ENCODE peak calls at places on chromosomes 13 and 19, in four cellular contexts. One of them, this sample, is unnamed.

GRCh38 chr13:101019126-101019525 is 344.5 kb upstream of the TMTC4 start:
- DNase-seq in DND-41: no peak
- DNase-seq in RWPE1: no peak
- DNase-seq in ovary: no peak
- DNase-seq in this sample: no peak

GRCh38 chr13:111503376-111503775 is 182.9 kb downstream of the TEX29 start:
- DNase-seq in DND-41: no peak
- DNase-seq in RWPE1: no peak
- DNase-seq in ovary: no peak
- DNase-seq in this sample: no peak

GRCh38 chr19:53183146-53183545 is 10.0 kb downstream of the ZNF665 start:
- DNase-seq in DND-41: no peak
- DNase-seq in RWPE1: no peak
- DNase-seq in ovary: no peak
- DNase-seq in this sample: no peak

GRCh38 chr13:77013853-77014542 is 13.0 kb downstream of the FBXL3 start:
- DNase-seq in DND-41: no peak
- DNase-seq in RWPE1: no peak
- DNase-seq in ovary: no peak
- DNase-seq in this sample: no peak

GRCh38 chr13:104106705-104107393 is 1040.6 kb upstream of the SLC10A2 start:
- DNase-seq in DND-41: no peak
- DNase-seq in RWPE1: no peak
- DNase-seq in ovary: no peak
- DNase-seq in this sample: no peak

GRCh38 chr13:112616586-112617381 is 28.8 kb upstream of the TUBGCP3 start:
- DNase-seq in DND-41: peak; percentile 48
- DNase-seq in RWPE1: no peak
- DNase-seq in ovary: no peak
- DNase-seq in this sample: peak; percentile 38

GRCh38 chr13:88294368-88294767 is 623.2 kb downstream of the SLITRK5 start:
- DNase-seq in DND-41: no peak
- DNase-seq in RWPE1: no peak
- DNase-seq in ovary: no peak
- DNase-seq in this sample: no peak

GRCh38 chr13:99548448-99548847 is 47.2 kb downstream of the TM9SF2 start:
- DNase-seq in DND-41: no peak
- DNase-seq in RWPE1: no peak
- DNase-seq in ovary: no peak
- DNase-seq in this sample: no peak

GRCh38 chr13:91398413-91399188 is at the start of gene GPC5:
- DNase-seq in DND-41: no peak
- DNase-seq in RWPE1: peak; percentile 79
- DNase-seq in ovary: peak; percentile 72
- DNase-seq in this sample: peak; percentile 81

GRCh38 chr13:93116809-93117208 is 109.8 kb upstream of the GPC6 start:
- DNase-seq in DND-41: no peak
- DNase-seq in RWPE1: no peak
- DNase-seq in ovary: no peak
- DNase-seq in this sample: no peak

GRCh38 chr19:39299404-39299803 is 3.2 kb downstream of the IFNL1 start:
- DNase-seq in DND-41: no peak
- DNase-seq in RWPE1: no peak
- DNase-seq in ovary: no peak
- DNase-seq in this sample: peak; percentile 41

GRCh38 chr19:1069009-1069779 is 2.2 kb downstream of the ARHGAP45 start:
- DNase-seq in DND-41: peak; percentile 59
- DNase-seq in RWPE1: no peak
- DNase-seq in ovary: no peak
- DNase-seq in this sample: peak; percentile 77

GRCh38 chr13:113393572-113394503 is 29.9 kb upstream of the GRTP1 start:
- DNase-seq in DND-41: peak; percentile 87
- DNase-seq in RWPE1: peak; percentile 78
- DNase-seq in ovary: peak; percentile 81
- DNase-seq in this sample: peak; percentile 89

GRCh38 chr13:83450586-83450985 is 431.7 kb downstream of the SLITRK1 start:
- DNase-seq in DND-41: no peak
- DNase-seq in RWPE1: no peak
- DNase-seq in ovary: no peak
- DNase-seq in this sample: no peak

DNA sequence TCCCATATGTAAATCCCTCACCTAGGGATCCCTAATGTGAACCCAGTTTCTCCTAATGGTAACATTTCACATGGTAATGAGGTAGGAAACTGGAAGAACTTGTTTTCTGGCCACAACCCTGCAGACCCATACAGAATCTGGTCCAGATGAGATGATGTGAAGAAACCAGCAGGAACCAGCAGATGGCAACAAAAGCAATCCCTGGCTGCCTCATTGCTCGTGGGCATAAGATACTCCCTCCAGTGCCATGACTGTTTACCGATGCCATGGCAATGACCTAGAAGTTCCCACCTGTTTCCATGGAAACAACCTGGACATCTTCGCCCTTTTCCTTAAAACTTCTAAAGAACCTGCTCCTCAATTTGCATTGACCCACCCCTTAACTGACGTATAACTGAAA is 1.4 kb upstream of the CD209 start:
- DNase-seq in DND-41: no peak
- DNase-seq in RWPE1: peak; percentile 27
- DNase-seq in ovary: no peak
- DNase-seq in this sample: peak; percentile 33
- TF ChIP-seq CTCF in DND-41: peak; percentile 20
- TF ChIP-seq CTCF in RWPE1: no peak
- TF ChIP-seq CTCF in ovary: no peak
- TF ChIP-seq CTCF in this sample: no peak

DNA sequence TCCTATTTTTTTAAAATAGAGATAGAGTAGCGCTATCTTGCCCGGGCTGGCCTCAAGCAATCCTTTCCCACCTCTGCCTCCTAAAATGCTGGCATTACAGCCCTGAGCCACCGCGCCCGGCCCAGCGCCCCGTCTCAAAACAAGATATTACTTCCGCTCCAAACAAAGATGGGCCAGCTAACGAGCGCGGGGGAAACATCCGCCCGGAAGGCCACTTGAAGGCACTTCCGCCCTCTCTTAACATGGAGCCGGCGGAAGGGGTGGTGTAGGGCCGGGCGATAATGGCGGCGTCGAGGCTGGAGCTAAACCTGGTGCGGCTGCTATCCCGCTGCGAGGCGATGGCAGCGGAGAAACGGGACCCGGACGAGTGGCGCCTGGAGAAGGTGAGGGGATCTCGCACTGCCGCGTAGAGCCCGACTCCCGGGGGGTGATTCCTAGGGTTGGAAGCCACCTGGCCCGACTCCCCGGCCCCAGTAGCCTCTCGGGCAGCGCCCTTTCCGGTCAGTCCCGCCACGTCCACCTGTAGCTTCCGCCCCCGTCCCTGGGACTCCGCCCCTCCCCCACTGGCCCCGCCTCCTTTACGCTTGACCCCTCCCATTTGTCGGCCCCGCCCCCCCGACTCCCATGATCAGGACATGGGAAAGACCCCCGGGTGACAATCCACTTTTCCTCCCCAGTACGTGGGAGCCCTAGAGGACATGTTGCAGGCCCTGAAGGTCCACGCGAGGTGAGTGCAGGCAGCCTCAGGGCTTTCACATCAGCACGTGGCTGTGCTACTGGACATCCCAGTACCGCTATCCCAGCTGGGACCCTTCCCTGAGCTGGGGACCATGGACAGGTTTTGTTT is at the start of gene USE1:
- DNase-seq in DND-41: peak; percentile 91
- DNase-seq in RWPE1: peak; percentile 92
- DNase-seq in ovary: peak; percentile 92
- DNase-seq in this sample: peak; percentile 95
- TF ChIP-seq CTCF in DND-41: no peak
- TF ChIP-seq CTCF in RWPE1: no peak
- TF ChIP-seq CTCF in ovary: no peak
- TF ChIP-seq CTCF in this sample: no peak

DNA sequence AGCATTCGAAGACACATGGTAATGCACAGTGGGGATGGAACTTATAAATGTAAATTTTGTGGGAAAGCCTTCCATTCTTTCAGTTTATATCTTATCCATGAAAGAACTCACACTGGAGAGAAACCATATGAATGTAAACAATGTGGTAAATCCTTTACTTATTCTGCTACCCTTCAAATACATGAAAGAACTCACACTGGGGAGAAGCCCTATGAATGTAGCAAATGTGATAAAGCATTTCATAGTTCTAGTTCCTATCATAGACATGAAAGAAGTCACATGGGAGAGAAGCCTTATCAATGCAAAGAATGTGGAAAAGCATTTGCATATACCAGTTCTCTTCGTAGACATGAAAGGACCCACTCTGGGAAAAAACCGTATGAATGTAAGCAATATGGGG is 16.2 kb upstream of the ZNF763 start:
- DNase-seq in DND-41: no peak
- DNase-seq in RWPE1: no peak
- DNase-seq in ovary: no peak
- DNase-seq in this sample: no peak
- TF ChIP-seq CTCF in DND-41: no peak
- TF ChIP-seq CTCF in RWPE1: no peak
- TF ChIP-seq CTCF in ovary: no peak
- TF ChIP-seq CTCF in this sample: no peak

DNA sequence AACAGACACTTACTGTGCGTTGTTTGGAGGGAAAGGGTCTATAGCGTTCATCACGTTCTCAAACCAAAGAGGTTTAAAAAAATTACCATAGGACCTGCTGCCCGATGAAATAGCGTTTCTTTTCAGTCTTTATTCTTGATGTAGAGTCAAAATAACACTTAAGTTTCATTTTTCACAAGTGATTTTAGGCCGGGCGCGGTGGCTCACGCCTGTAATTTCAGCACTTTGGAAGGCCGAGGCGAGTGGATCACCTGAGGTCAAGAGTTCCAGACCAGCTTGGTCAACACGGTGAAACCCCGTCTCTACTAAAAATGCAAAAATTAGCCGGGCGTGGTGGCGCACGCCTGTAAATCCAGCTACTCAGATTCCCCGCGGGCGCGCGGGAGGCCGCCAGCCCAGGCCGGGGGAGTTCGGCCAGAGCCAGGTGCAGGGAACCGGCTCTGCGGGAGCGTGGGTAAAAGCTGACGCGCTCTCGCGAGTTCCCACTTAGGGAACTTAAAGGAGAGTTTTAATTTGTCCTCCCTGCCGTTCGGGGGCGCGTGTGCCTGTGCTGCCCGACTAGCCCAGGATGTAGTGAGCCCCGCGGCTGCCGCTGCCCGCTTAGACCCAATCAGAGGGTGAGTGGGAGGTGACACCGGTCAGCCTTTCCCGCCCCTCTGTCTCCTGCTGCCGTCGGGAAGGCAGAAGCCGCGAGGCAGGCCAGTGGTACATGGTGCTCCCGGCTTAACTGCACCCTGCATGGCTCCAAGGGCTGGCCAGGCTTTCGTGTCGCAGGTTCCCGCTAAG is 35.8 kb upstream of the NEK3 start:
- DNase-seq in DND-41: no peak
- DNase-seq in RWPE1: peak; percentile 67
- DNase-seq in ovary: peak; percentile 72
- DNase-seq in this sample: peak; percentile 74
- TF ChIP-seq CTCF in DND-41: no peak
- TF ChIP-seq CTCF in RWPE1: peak; percentile 57
- TF ChIP-seq CTCF in ovary: no peak
- TF ChIP-seq CTCF in this sample: no peak

GRCh38 chr19:12610540-12611360 is at the start of the genes ZNF490 and ZNF791:
- DNase-seq in DND-41: peak; percentile 99
- DNase-seq in RWPE1: peak; percentile 99
- DNase-seq in ovary: peak; percentile 97
- DNase-seq in this sample: peak; percentile 99
- TF ChIP-seq CTCF in DND-41: peak; percentile 19
- TF ChIP-seq CTCF in RWPE1: no peak
- TF ChIP-seq CTCF in ovary: peak; percentile 15
- TF ChIP-seq CTCF in this sample: no peak

GRCh38 chr19:4524808-4525562 is 6.7 kb upstream of the PLIN4 start:
- DNase-seq in DND-41: peak; percentile 65
- DNase-seq in RWPE1: peak; percentile 49
- DNase-seq in ovary: peak; percentile 62
- DNase-seq in this sample: peak; percentile 84
- TF ChIP-seq CTCF in DND-41: peak; percentile 79
- TF ChIP-seq CTCF in RWPE1: peak; percentile 80
- TF ChIP-seq CTCF in ovary: peak; percentile 29
- TF ChIP-seq CTCF in this sample: peak; percentile 71

DNA sequence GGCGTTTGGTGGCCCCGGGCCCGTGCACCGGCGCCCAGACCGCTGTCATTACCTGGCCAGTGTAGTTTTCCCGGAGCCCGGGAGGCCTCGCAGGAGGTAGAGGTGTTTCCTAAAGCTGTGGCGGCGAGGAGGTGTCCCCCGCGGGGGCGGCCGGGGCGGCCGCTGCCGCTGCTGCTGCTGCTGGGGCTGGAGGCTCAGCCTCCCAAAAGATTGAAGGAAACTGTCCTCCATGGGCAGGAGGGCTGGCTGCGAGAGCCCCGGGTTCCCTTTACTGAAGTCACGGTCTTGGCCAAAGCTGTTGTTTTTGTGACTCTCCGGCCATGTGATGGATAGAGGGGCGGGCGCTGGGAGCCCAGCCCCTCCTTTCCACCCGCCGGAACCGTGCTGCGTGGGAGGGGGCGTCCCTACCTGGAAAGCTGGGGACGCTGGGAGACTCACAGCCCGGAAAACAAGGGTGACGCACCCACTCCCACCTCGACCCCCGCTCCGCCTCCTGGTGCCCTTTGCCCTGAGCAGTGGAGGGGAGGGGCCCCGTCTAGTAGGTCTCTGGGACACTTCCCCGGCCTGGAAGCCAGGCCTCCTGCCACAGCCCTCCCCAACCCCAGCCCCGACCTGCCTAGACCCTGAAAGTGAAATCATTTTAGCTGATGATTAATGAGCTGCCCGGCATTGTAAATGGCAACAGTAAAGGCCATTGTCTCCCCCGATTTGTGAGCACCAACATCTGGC is at the start of gene N4BP2L1:
- DNase-seq in DND-41: peak; percentile 90
- DNase-seq in RWPE1: no peak
- DNase-seq in ovary: peak; percentile 88
- DNase-seq in this sample: peak; percentile 96
- TF ChIP-seq CTCF in DND-41: no peak
- TF ChIP-seq CTCF in RWPE1: no peak
- TF ChIP-seq CTCF in ovary: no peak
- TF ChIP-seq CTCF in this sample: no peak

DNA sequence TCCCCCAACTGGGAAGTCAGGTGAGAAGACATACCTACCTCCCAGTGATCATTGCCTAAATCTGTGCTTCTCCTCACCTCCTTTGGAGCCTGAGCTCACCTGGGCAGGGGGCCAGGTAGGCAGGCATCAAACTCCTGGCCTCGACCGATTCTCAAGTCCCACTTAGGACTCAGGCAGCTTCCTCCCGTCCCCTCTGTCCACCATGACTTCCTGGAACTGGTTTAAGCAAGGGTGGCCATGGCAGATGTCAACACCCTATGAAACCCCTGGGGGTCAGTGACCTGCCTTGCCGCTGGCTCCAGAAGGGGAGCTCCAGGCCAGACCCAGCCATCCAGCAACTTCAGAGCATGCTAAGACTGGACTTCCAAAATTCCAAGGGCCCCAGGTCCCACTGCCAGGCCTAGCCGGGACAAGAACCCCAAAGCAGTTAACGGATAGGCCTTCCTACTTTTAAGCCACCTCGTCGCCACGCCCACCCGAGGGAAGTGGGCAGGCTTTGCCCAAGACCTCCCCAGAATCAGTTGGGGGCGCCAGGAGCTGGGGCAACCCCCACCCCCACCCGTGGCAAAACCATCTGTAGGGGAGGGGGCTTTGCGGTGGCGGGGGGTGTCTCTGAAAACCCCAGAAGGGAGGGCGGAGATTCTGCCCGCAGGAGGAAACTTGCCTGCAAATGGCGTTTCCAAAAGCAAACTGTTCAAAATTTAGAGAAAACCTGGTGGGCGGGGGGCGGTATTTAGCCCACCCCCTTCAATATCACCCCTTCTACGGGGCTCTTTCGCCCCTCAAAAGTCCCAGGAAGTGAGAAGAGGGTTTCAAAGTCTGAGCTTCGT is 657 bp downstream of the PLIN3 start:
- DNase-seq in DND-41: peak; percentile 83
- DNase-seq in RWPE1: peak; percentile 42
- DNase-seq in ovary: peak; percentile 76
- DNase-seq in this sample: peak; percentile 75
- TF ChIP-seq CTCF in DND-41: no peak
- TF ChIP-seq CTCF in RWPE1: no peak
- TF ChIP-seq CTCF in ovary: no peak
- TF ChIP-seq CTCF in this sample: no peak